ENCODE peak calls at places on chromosome 21, in five cellular contexts. P, S, A, B and N are unnamed samples.

GRCh38 chr21:28543975-28544374 is 448.7 kb downstream of the LTN1 start:
- DNase-seq in P (no peak), B (no peak), S (no peak), A (no peak), N (no peak)

GRCh38 chr21:45423968-45424853 is 19.2 kb downstream of the COL18A1 start:
- DNase-seq in B (no peak), A (no peak), S (no peak), P (no peak), N (no peak)

GRCh38 chr21:33230518-33231324 is 983 bp downstream of the IFNAR2 start:
- DNase-seq in S (peak; percentile 71), A (peak; percentile 83), B (peak; percentile 77), P (peak; percentile 86), N (peak; percentile 80)

GRCh38 chr21:16460936-16461335 is 731.2 kb downstream of the USP25 start:
- DNase-seq in P (peak; percentile 53), S (no peak), A (no peak), B (no peak), N (no peak)

GRCh38 chr21:23900727-23901126 is 1706.6 kb downstream of the MRPL39 start:
- DNase-seq in B (no peak), A (no peak), S (no peak), P (no peak), N (no peak)

GRCh38 chr21:23247334-23247733 is 2249.1 kb downstream of the NCAM2 start:
- DNase-seq in A (no peak), B (no peak), P (peak; percentile 12), S (no peak), N (no peak)

GRCh38 chr21:40146201-40146890 is 279.1 kb downstream of the PCP4 start:
- DNase-seq in A (peak; percentile 59), S (no peak), B (no peak), P (no peak), N (no peak)

GRCh38 chr21:46220275-46220810 is 8.2 kb downstream of the LSS start:
- DNase-seq in P (no peak), S (no peak), A (no peak), B (no peak), N (no peak)

GRCh38 chr21:46295177-46295711 is 9.1 kb downstream of the YBEY start:
- DNase-seq in P (peak; percentile 22), B (peak; percentile 28), S (peak; percentile 85), A (no peak), N (no peak)

GRCh38 chr21:15788847-15789548 is 59.2 kb downstream of the USP25 start:
- DNase-seq in S (peak; percentile 70), B (no peak), P (no peak), A (peak; percentile 12), N (peak; percentile 66)

GRCh38 chr21:34243562-34243961 is 120.2 kb upstream of the KCNE2 start:
- DNase-seq in A (peak; percentile 16), P (peak; percentile 72), B (peak; percentile 27), S (peak; percentile 1), N (peak; percentile 27)

GRCh38 chr21:44911384-44912157 is 9.1 kb downstream of the ITGB2 start:
- DNase-seq in B (no peak), S (no peak), A (peak; percentile 69), P (no peak), N (no peak)

GRCh38 chr21:25424674-25425073 is 182.6 kb downstream of the MRPL39 start:
- DNase-seq in P (no peak), B (no peak), S (no peak), A (no peak), N (no peak)

GRCh38 chr21:25427828-25428227 is 179.5 kb downstream of the MRPL39 start:
- DNase-seq in P (no peak), A (no peak), S (no peak), B (no peak), N (no peak)

GRCh38 chr21:25426580-25426979 is 180.7 kb downstream of the MRPL39 start:
- DNase-seq in S (no peak), A (no peak), P (no peak), B (no peak), N (no peak)

GRCh38 chr21:25425156-25425555 is 182.1 kb downstream of the MRPL39 start:
- DNase-seq in B (no peak), A (no peak), P (no peak), S (no peak), N (no peak)

GRCh38 chr21:25428537-25428936 is 178.7 kb downstream of the MRPL39 start:
- DNase-seq in A (peak; percentile 7), P (no peak), S (no peak), B (no peak), N (no peak)
- H2AFZ ChIP-seq in A (no peak overlapping the region), P (no peak overlapping the region), S (peak overlapping the region; percentile 30), B (no peak overlapping the region), N (no peak overlapping the region)

DNA sequence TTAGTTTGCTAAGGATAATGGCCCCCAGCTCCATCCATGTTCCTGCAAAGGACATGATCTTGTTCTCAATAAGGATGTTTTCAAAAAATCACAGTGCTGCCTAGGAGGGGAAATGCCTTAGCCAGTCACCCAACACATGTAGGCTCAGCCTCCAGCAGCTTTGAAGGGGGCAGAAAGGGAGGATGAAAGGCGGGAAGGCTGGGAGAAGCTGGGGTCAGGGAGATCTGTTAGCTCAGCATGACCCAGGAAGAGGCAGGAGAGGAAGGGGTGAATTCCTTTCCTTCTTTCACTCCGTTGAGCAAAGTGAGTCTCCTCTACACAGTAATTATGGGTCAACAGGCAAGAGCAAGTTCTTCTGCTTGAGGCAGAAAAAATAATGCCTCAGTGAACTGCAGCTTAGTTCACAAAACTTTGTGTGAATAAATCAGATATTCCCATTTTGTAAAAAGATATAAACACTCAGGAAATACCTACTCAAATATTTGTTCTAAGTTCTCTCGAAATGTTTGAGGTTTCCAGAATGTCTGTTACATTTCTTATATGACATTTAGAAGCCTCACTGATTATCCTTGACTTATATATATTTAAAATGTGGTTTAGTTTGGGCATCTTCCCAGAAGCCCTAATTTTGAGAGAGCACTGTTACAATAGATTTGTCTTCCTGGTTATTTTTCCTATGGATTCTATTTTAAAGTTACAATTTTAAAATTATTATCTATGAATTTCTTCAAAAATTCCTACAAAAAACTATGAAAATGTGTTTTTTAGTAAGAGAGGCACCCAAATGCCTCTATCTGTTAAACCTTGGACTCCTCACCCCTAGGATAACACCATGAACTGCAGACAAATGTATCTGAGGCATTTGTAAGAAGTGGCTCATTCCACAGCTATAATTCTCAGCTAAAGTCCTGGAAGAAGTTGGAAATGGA is 116.8 kb downstream of the KCNJ6 start:
- DNase-seq in S (no peak), A (no peak), P (no peak), B (no peak), N (peak; percentile 40)
- H3K4me2 ChIP-seq in S (no peak overlapping the region), A (no peak overlapping the region), P (no peak overlapping the region), B (no peak overlapping the region), N (no peak overlapping the region)

GRCh38 chr21:38957575-38958340 is 152.0 kb downstream of the ETS2 start:
- DNase-seq in A (peak; percentile 50), B (no peak), S (no peak), P (no peak), N (no peak)

GRCh38 chr21:38959686-38960049 is 153.9 kb downstream of the ETS2 start:
- DNase-seq in S (no peak), A (no peak), B (no peak), P (no peak), N (no peak)

GRCh38 chr21:38956791-38957571 is 151.3 kb downstream of the ETS2 start:
- DNase-seq in S (peak; percentile 41), P (no peak), A (no peak), B (no peak), N (peak; percentile 43)

GRCh38 chr21:38960251-38960650 is 154.5 kb downstream of the ETS2 start:
- DNase-seq in P (no peak), A (no peak), S (no peak), B (no peak), N (no peak)

GRCh38 chr21:38958940-38959685 is 153.4 kb downstream of the ETS2 start:
- DNase-seq in S (peak; percentile 69), B (no peak), A (peak; percentile 78), P (no peak), N (peak; percentile 96)
- H2AFZ ChIP-seq in S (no peak overlapping the region), B (no peak overlapping the region), A (peak overlapping the region; percentile 4), P (no peak overlapping the region), N (peak overlapping the region; percentile 47)

GRCh38 chr21:38494254-38494648 is 4.0 kb downstream of the ERG start:
- DNase-seq in B (no peak), S (peak; percentile 38), P (no peak), A (no peak), N (no peak)
- H3K4me2 ChIP-seq in B (no peak overlapping the region), S (no peak overlapping the region), P (no peak overlapping the region), A (no peak overlapping the region), N (no peak overlapping the region)

GRCh38 chr21:43608225-43608624 is 51.1 kb downstream of the HSF2BP start:
- DNase-seq in A (peak; percentile 90), P (no peak), B (no peak), S (peak; percentile 92), N (peak; percentile 81)

GRCh38 chr21:43604505-43605204 is 54.6 kb downstream of the HSF2BP start:
- DNase-seq in A (no peak), S (no peak), B (no peak), P (no peak), N (no peak)

GRCh38 chr21:43603230-43603626 is 56.1 kb downstream of the HSF2BP start:
- DNase-seq in S (no peak), A (no peak), P (no peak), B (no peak), N (no peak)

GRCh38 chr21:43603641-43604504 is 55.4 kb downstream of the HSF2BP start:
- DNase-seq in S (peak; percentile 71), B (peak; percentile 25), P (no peak), A (peak; percentile 45), N (peak; percentile 68)

GRCh38 chr21:43605320-43606244 is 53.7 kb downstream of the HSF2BP start:
- DNase-seq in B (no peak), S (no peak), A (no peak), P (no peak), N (no peak)
- H2AFZ ChIP-seq in B (no peak overlapping the region), S (no peak overlapping the region), A (no peak overlapping the region), P (no peak overlapping the region), N (peak overlapping the region; percentile 3)

GRCh38 chr21:41873005-41873404 is 6.1 kb downstream of the PRDM15 start:
- DNase-seq in S (no peak), P (peak; percentile 57), B (no peak), A (no peak), N (no peak)

GRCh38 chr21:41876396-41876795 is 2.7 kb downstream of the PRDM15 start:
- DNase-seq in B (no peak), A (no peak), P (no peak), S (no peak), N (no peak)

GRCh38 chr21:41875086-41875485 is 4.1 kb downstream of the PRDM15 start:
- DNase-seq in A (no peak), S (no peak), P (no peak), B (no peak), N (no peak)

GRCh38 chr21:41873426-41873825 is 5.7 kb downstream of the PRDM15 start:
- DNase-seq in A (no peak), B (no peak), S (no peak), P (no peak), N (no peak)

GRCh38 chr21:41874611-41875010 is 4.5 kb downstream of the PRDM15 start:
- DNase-seq in A (no peak), B (no peak), S (no peak), P (no peak), N (no peak)
- H3K4me2 ChIP-seq in A (no peak overlapping the region), B (no peak overlapping the region), S (no peak overlapping the region), P (no peak overlapping the region), N (no peak overlapping the region)

DNA sequence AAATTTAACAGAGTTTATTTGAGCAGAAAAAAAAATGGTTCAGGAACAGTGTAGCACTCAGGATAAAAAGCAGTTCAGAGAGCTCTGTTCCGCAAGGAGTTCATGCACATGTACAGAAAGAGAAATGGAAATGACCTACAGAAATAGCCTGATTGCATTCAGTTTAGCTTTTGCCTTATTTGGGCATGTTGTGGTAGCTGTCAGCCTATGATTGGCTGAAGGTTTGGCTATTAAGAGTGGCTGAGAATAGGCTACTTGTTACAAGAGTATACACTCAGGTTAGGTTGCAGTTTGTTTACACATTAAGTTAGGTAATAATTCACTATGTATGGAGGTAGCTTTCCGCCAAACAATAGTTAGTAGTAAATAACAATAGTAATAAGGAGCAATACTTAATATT is 511.0 kb upstream of the TMPRSS15 start:
- DNase-seq in S (no peak), P (no peak), B (no peak), A (no peak), N (no peak)
- H2AFZ ChIP-seq in S (no peak overlapping the region), P (no peak overlapping the region), B (peak overlapping the region; percentile 40), A (no peak overlapping the region), N (no peak overlapping the region)